ENCODE peak calls at places on chromosomes 5 and 9, in eight cellular contexts. L is heart left ventricle, D is colonic mucosa, W is cardiac muscle cell, C is left ventricle myocardium inferior, X is spleen, U is body of pancreas, A is hepatocyte. H is an unnamed sample. For H3K27me3, the result is how much of the 10 kb centered on the place peaks cover.

GRCh38 chr5:71013575-71013974 is 11.6 kb downstream of the NAIP start:
- DNase-seq in U (no peak), C (no peak), L (no peak), D (no peak), A (no peak), W (no peak), X (no peak), H (no peak)

GRCh38 chr9:131677445-131678180 is 62.3 kb downstream of the RAPGEF1 start:
- DNase-seq in D (no peak), X (no peak), U (no peak), A (no peak), L (no peak), W (peak), C (no peak), H (no peak)

GRCh38 chr9:116187570-116188170 is 34.1 kb downstream of the PAPPA start:
- DNase-seq in U (no peak), A (no peak), X (peak), D (no peak), C (no peak), L (peak), W (no peak), H (no peak)

GRCh38 chr5:121160591-121160990 is 691.1 kb upstream of the FTMT start:
- DNase-seq in D (no peak), X (no peak), L (no peak), C (no peak), U (no peak), W (no peak), A (no peak), H (no peak)

GRCh38 chr9:96621619-96622018 is 2.0 kb upstream of the CDC14B start:
- DNase-seq in L (no peak), U (no peak), X (no peak), C (no peak), D (no peak), W (peak), A (no peak), H (no peak)

GRCh38 chr9:73780916-73781315 is 629.3 kb downstream of the ANXA1 start:
- DNase-seq in C (no peak), A (peak), L (no peak), D (no peak), U (no peak), X (no peak), W (no peak), H (no peak)

GRCh38 chr5:5464036-5464715 is 41.7 kb downstream of the ICE1 start:
- DNase-seq in D (no peak), A (no peak), L (no peak), W (no peak), X (no peak), U (no peak), C (no peak), H (no peak)

GRCh38 chr5:135010502-135011354 is 23.3 kb downstream of the PITX1 start:
- DNase-seq in A (no peak), C (no peak), L (peak), U (no peak), X (peak), D (no peak), W (no peak), H (no peak)

GRCh38 chr5:175325681-175326080 is 118.3 kb downstream of the DRD1 start:
- DNase-seq in W (no peak), A (no peak), D (no peak), U (no peak), L (no peak), C (no peak), X (no peak), H (no peak)

GRCh38 chr9:9790216-9790872 is 822.5 kb downstream of the PTPRD start:
- DNase-seq in D (peak), C (no peak), X (no peak), L (no peak), U (peak), W (peak), A (peak), H (peak)

GRCh38 chr5:76376141-76376900 is 26.8 kb upstream of the IQGAP2 start:
- DNase-seq in W (no peak), A (no peak), X (no peak), C (no peak), U (no peak), L (no peak), D (no peak), H (no peak)

GRCh38 chr9:124799274-124800006 is 22.5 kb downstream of the OLFML2A start:
- DNase-seq in D (no peak), A (no peak), X (no peak), W (no peak), C (no peak), U (peak), L (no peak), H (no peak)

GRCh38 chr5:67338416-67338815 is 141.8 kb upstream of the CD180 start:
- DNase-seq in D (no peak), C (no peak), L (no peak), X (no peak), A (no peak), U (no peak), W (no peak), H (no peak)

GRCh38 chr9:13268469-13268868 is 11.0 kb downstream of the MPDZ start:
- DNase-seq in U (no peak), L (no peak), A (no peak), D (no peak), W (no peak), C (no peak), X (no peak), H (no peak)

GRCh38 chr5:145718956-145719355 is 116.2 kb downstream of the PRELID2 start:
- DNase-seq in U (no peak), X (no peak), A (peak), C (no peak), W (peak), L (no peak), D (no peak), H (no peak)
- TF ChIP-seq CTCF in U (peak), X (no peak), A (peak), C (peak), W (peak), L (no peak), D (no peak), H (peak)

GRCh38 chr5:133328800-133329199 is 277.0 kb downstream of the HSPA4 start:
- DNase-seq in D (no peak), W (no peak), A (no peak), U (no peak), C (no peak), X (peak), L (no peak), H (no peak)
- H3K27me3 ChIP-seq in D (under half), W (under half), A (under half), U (under half), C (under half), X (under half), L (under half), H (under half)

GRCh38 chr5:132227485-132228240 is at the start of gene P4HA2:
- DNase-seq in D (peak), U (peak), C (peak), A (peak), W (peak), L (peak), X (peak), H (peak)
- TF ChIP-seq CTCF in D (no peak), U (peak), C (peak), A (peak), W (no peak), L (no peak), X (peak), H (no peak)

GRCh38 chr5:93604119-93604963 is 21.3 kb downstream of the NR2F1 start:
- DNase-seq in U (no peak), X (peak), W (no peak), D (no peak), L (no peak), C (no peak), A (no peak), H (peak)

GRCh38 chr5:93601433-93602175 is 18.6 kb downstream of the NR2F1 start:
- DNase-seq in C (no peak), D (no peak), L (no peak), X (no peak), A (no peak), U (no peak), W (no peak), H (peak)

GRCh38 chr5:93602261-93603149 is 19.5 kb downstream of the NR2F1 start:
- DNase-seq in U (no peak), A (no peak), L (no peak), D (no peak), C (no peak), X (no peak), W (peak), H (peak)

GRCh38 chr5:93603711-93604118 is 20.7 kb downstream of the NR2F1 start:
- DNase-seq in D (no peak), W (no peak), C (no peak), A (no peak), L (no peak), X (no peak), U (no peak), H (peak)

GRCh38 chr5:93603191-93603590 is 20.2 kb downstream of the NR2F1 start:
- DNase-seq in D (no peak), W (no peak), X (no peak), A (no peak), U (no peak), C (no peak), L (no peak), H (no peak)
- H3K27me3 ChIP-seq in D (half or more), W (half or more), X (half or more), A (half or more), U (under half), C (half or more), L (half or more), H (under half)

GRCh38 chr9:70789086-70789485 is 332.3 kb downstream of the TRPM3 start:
- DNase-seq in D (no peak), W (no peak), C (no peak), X (no peak), L (no peak), U (no peak), A (no peak), H (no peak)

GRCh38 chr9:70795841-70796240 is 325.6 kb downstream of the TRPM3 start:
- DNase-seq in X (no peak), D (no peak), U (no peak), L (no peak), W (no peak), A (no peak), C (no peak), H (no peak)

GRCh38 chr9:70791936-70792335 is 329.5 kb downstream of the TRPM3 start:
- DNase-seq in D (no peak), L (no peak), A (no peak), U (no peak), W (no peak), C (no peak), X (no peak), H (no peak)

GRCh38 chr9:70798018-70798417 is 323.4 kb downstream of the TRPM3 start:
- DNase-seq in L (no peak), W (no peak), X (no peak), A (no peak), D (no peak), U (no peak), C (no peak), H (no peak)

GRCh38 chr9:70792796-70793195 is 328.6 kb downstream of the TRPM3 start:
- DNase-seq in L (no peak), U (no peak), C (no peak), D (no peak), X (no peak), A (no peak), W (no peak), H (no peak)
- TF ChIP-seq CTCF in L (no peak), U (no peak), C (no peak), D (no peak), X (no peak), A (no peak), W (no peak), H (no peak)

DNA sequence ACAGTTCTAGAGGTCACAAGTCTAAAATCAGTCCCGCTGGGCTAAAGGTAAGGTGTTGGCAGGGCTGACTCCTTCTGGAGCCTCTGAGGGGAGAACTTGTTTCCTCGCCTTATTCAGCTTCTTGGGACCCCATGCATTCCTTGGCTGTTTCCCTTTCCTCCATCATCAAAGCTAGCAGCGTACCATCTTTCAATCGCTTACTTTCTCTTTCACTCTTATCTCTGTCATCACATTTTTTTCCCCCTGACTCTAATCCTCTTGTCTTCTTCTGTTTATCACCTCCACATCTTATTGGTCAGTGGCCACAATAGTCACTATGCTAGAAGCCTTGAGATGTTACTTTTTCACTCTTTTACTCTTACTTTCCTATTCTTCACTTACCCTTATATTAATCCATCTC is 72.5 kb upstream of the SPEF2 start:
- DNase-seq in D (no peak), U (no peak), A (no peak), L (no peak), X (no peak), C (no peak), W (no peak), H (no peak)
- H3K27me3 ChIP-seq in D (under half), U (under half), A (under half), L (under half), X (under half), C (under half), W (under half), H (half or more)

GRCh38 chr5:111187079-111187478 is 37.1 kb upstream of the CAMK4 start:
- DNase-seq in W (no peak), U (no peak), A (no peak), X (no peak), C (no peak), L (no peak), D (no peak), H (no peak)

DNA sequence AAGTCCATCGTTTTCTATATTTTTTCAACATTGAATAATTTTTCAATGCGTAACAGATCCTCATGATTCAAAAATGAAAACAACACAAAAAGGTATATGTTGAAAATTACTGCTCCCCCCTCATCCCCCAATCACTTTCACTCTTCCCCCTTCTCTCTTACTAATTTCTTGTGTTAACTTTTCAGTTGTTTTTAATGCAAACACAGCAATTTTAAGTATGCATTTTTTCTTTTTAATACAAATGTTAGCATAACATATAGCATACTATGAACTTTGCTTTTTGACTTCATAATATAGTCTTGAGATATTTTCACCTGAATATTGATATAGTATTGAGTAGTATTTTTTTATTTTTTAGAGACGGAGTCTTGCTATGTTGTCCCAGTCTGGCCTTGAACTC is 41.1 kb upstream of the CAMK4 start:
- DNase-seq in U (no peak), D (no peak), C (no peak), A (no peak), L (no peak), X (no peak), W (no peak), H (no peak)
- TF ChIP-seq CTCF in U (no peak), D (no peak), C (no peak), A (no peak), L (no peak), X (no peak), W (no peak), H (no peak)

DNA sequence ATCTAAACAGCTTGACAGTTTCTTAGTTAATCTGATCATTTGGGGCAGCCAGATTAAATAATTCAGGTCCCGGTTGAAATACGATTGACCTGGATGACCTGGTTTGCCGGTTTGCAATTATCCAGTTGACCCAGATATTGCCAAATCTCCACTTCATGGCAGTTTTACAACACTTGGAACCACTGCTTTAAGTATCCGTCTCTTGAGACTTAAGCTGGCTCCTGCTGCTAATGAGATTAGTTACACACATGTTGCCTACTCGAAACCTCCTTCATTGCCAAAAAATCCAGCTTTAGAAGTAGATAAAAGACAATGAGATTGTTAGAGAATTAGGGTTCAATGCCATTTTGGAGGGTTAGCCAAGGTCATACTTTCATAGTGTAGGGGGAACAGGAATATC is 136.2 kb upstream of the HAPLN1 start:
- DNase-seq in W (no peak), C (no peak), D (peak), A (no peak), L (no peak), U (no peak), X (no peak), H (peak)
- H3K27me3 ChIP-seq in W (under half), C (under half), D (under half), A (under half), L (under half), U (under half), X (under half), H (under half)

H was measured in WERI-Rb-1.